ENCODE peak calls at places on chromosomes 5 and 9, in seven cellular contexts. P is brain microvascular endothelial cell, V is astrocyte of the spinal cord, R is bronchial epithelial cell, S is AG09309, W is neural crest cell, G is NB4. X is an unnamed sample.

GRCh38 chr5:60223342-60223741 is 329.8 kb upstream of the PDE4D start:
- DNase-seq in R (peak; percentile 85), S (no peak), G (no peak), V (peak; percentile 18), P (peak; percentile 31), W (no peak), X (no peak)

GRCh38 chr9:106287108-106287631 is 575.8 kb upstream of the ZNF462 start:
- DNase-seq in R (peak; percentile 24), G (no peak), P (no peak), V (peak; percentile 56), S (no peak), W (no peak), X (peak; percentile 25)

GRCh38 chr9:78035369-78035993 is 3.9 kb upstream of the GNAQ start:
- DNase-seq in R (peak; percentile 65), W (peak; percentile 51), G (peak; percentile 89), S (peak; percentile 60), P (peak; percentile 67), V (peak; percentile 84), X (peak; percentile 30)

GRCh38 chr5:3382782-3383181 is 212.8 kb upstream of the IRX1 start:
- DNase-seq in V (no peak), W (no peak), R (no peak), G (no peak), S (no peak), P (no peak), X (no peak)

GRCh38 chr9:120545691-120546565 is 34.0 kb downstream of the CDK5RAP2 start:
- DNase-seq in V (no peak), W (no peak), S (no peak), R (no peak), P (no peak), G (no peak), X (no peak)

GRCh38 chr5:109354761-109355160 is 55.0 kb downstream of the PJA2 start:
- DNase-seq in V (no peak), S (no peak), P (no peak), W (no peak), G (peak; percentile 21), R (no peak), X (no peak)

GRCh38 chr9:131503626-131504465 is 1.1 kb downstream of the POMT1 start:
- DNase-seq in W (no peak), G (peak; percentile 78), S (no peak), P (no peak), R (peak; percentile 60), V (peak; percentile 22), X (no peak)

GRCh38 chr5:89045216-89045615 is 162.2 kb upstream of the MEF2C start:
- DNase-seq in P (no peak), S (no peak), W (no peak), R (peak; percentile 73), G (no peak), V (no peak), X (no peak)

GRCh38 chr5:95727764-95728191 is 3.4 kb upstream of the RHOBTB3 start:
- DNase-seq in W (no peak), G (no peak), P (no peak), R (peak; percentile 90), V (no peak), S (no peak), X (no peak)

GRCh38 chr5:154498597-154499393 is 20.8 kb upstream of the HAND1 start:
- DNase-seq in P (no peak), S (no peak), V (no peak), W (no peak), G (no peak), R (no peak), X (no peak)

GRCh38 chr9:116937361-116937760 is 250.3 kb downstream of the TRIM32 start:
- DNase-seq in S (no peak), V (peak; percentile 1), W (no peak), P (no peak), R (peak; percentile 51), G (no peak), X (no peak)

GRCh38 chr9:96100385-96100978 is 201.5 kb downstream of the HSD17B3 start:
- DNase-seq in S (no peak), G (peak; percentile 82), R (no peak), P (no peak), V (no peak), W (peak; percentile 24), X (no peak)

GRCh38 chr9:27602107-27602836 is 29.0 kb upstream of the C9orf72 start:
- DNase-seq in S (no peak), P (no peak), G (peak; percentile 37), W (no peak), R (no peak), V (no peak), X (no peak)

GRCh38 chr5:137453476-137454080 is 45.5 kb downstream of the SPOCK1 start:
- DNase-seq in R (peak; percentile 65), P (peak; percentile 25), S (no peak), W (peak; percentile 23), G (peak; percentile 54), V (peak; percentile 65), X (no peak)

GRCh38 chr5:4095918-4096630 is 500.4 kb downstream of the IRX1 start:
- DNase-seq in V (no peak), S (no peak), W (no peak), R (no peak), P (no peak), G (no peak), X (no peak)

GRCh38 chr9:121781701-121782464 is 130.4 kb downstream of the DAB2IP start:
- DNase-seq in R (no peak), V (no peak), G (no peak), W (no peak), P (no peak), S (no peak), X (no peak)

GRCh38 chr5:65482727-65483473 is 1.2 kb upstream of the ADAMTS6 start:
- DNase-seq in S (no peak), V (peak; percentile 86), G (peak; percentile 38), R (peak; percentile 53), W (no peak), P (peak; percentile 60), X (no peak)

GRCh38 chr5:16894236-16895057 is 41.6 kb downstream of the MYO10 start:
- DNase-seq in S (peak; percentile 58), W (peak; percentile 16), R (peak; percentile 95), V (peak; percentile 96), G (no peak), P (peak; percentile 94), X (no peak)

GRCh38 chr9:104858271-104858670 is 69.7 kb downstream of the ABCA1 start:
- DNase-seq in V (peak; percentile 41), S (peak; percentile 55), P (no peak), R (peak; percentile 83), G (no peak), W (no peak), X (no peak)

GRCh38 chr9:128619127-128619526 is 37.5 kb downstream of the DYNC2I2 start:
- DNase-seq in G (no peak), W (no peak), R (no peak), P (no peak), V (no peak), S (no peak), X (no peak)

GRCh38 chr5:34749431-34749872 is 89.5 kb upstream of the TTC23L start:
- DNase-seq in V (peak; percentile 85), S (peak; percentile 56), W (no peak), G (no peak), P (peak; percentile 32), R (no peak), X (no peak)

GRCh38 chr9:20024159-20024571 is 235.3 kb upstream of the SLC24A2 start:
- DNase-seq in P (no peak), R (no peak), S (no peak), W (no peak), G (no peak), V (peak; percentile 29), X (no peak)

GRCh38 chr9:130138791-130139190 is 33.4 kb upstream of the NCS1 start:
- DNase-seq in V (peak; percentile 98), W (no peak), R (peak; percentile 84), S (peak; percentile 89), G (no peak), P (peak; percentile 92), X (no peak)

GRCh38 chr9:125950880-125951471 is 203.8 kb downstream of the PBX3 start:
- DNase-seq in V (no peak), S (no peak), G (no peak), W (no peak), R (no peak), P (no peak), X (no peak)

GRCh38 chr9:21657966-21658667 is 144.3 kb upstream of the MTAP start:
- DNase-seq in W (no peak), G (no peak), S (no peak), P (no peak), V (no peak), R (no peak), X (no peak)

DNA sequence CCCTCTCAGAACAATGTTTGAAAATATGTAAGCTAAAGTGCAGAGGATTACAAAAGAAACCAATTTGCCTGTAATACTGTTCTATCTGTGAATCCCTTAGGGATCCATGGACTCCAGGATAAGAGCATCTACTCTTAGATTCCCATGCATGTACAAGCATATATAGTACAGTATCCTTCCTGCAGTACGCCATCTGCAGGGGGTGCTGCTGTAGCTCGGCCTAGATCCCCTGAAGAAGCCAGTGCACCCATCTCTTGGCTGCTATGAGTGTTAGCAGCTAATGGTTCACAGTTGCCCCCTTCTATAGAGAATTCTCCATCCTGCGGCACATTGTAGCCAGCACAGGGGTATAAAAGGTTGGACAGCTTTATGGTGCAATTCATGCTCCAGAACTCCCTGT is 61.8 kb upstream of the SLC30A5 start:
- DNase-seq in V (no peak), R (no peak), W (no peak), S (no peak), P (no peak), G (peak; percentile 26), X (peak; percentile 20)
- TF ChIP-seq CTCF in V (no peak), R (no peak), W (no peak), S (no peak), P (peak; percentile 34), G (peak; percentile 37), X (no peak)

GRCh38 chr5:21654-22233 is 70.2 kb upstream of the PLEKHG4B start:
- DNase-seq in G (peak; percentile 47), P (no peak), V (peak; percentile 9), W (no peak), R (peak; percentile 7), S (no peak), X (no peak)
- TF ChIP-seq CTCF in G (peak; percentile 28), P (peak; percentile 66), V (peak; percentile 58), W (peak; percentile 52), R (peak; percentile 18), S (peak; percentile 60), X (peak; percentile 54)

GRCh38 chr5:36055984-36056383 is 10.7 kb downstream of the UGT3A2 start:
- DNase-seq in W (no peak), P (no peak), V (no peak), R (no peak), G (no peak), S (no peak), X (no peak)

GRCh38 chr5:36059571-36060515 is 6.8 kb downstream of the UGT3A2 start:
- DNase-seq in V (no peak), P (no peak), W (no peak), S (peak; percentile 62), R (peak; percentile 25), G (no peak), X (no peak)

GRCh38 chr5:36058776-36059175 is 7.9 kb downstream of the UGT3A2 start:
- DNase-seq in R (no peak), P (no peak), G (no peak), S (no peak), V (no peak), W (no peak), X (no peak)

GRCh38 chr5:36066001-36066539 is 612 bp downstream of the UGT3A2 start:
- DNase-seq in S (no peak), R (no peak), W (no peak), G (no peak), P (no peak), V (no peak), X (no peak)

GRCh38 chr5:36060516-36060885 is 6.2 kb downstream of the UGT3A2 start:
- DNase-seq in V (no peak), W (no peak), G (peak; percentile 30), S (no peak), R (no peak), P (no peak), X (no peak)
- TF ChIP-seq CTCF in V (no peak), W (peak; percentile 33), G (peak; percentile 15), S (peak; percentile 39), R (no peak), P (no peak), X (no peak)

GRCh38 chr5:177446184-177447065 is at the start of gene PRR7:
- DNase-seq in W (peak; percentile 58), P (peak; percentile 52), R (no peak), V (peak; percentile 62), G (peak; percentile 80), S (no peak), X (peak; percentile 68)
- TF ChIP-seq CTCF in W (peak; percentile 22), P (peak; percentile 13), R (no peak), V (peak; percentile 2), G (no peak), S (no peak), X (no peak)

X was measured in glutamatergic neuron.